ENCODE peak calls at places on chromosomes 7 and 10, in seven cellular contexts. Z is HCT116; R is CD8-positive, alpha-beta T cell; O is heart right ventricle; W is lower leg skin; X is cardiac muscle cell; Y is mammary epithelial cell. A is an unnamed sample.

GRCh38 chr10:84890701-84891100 is 562.3 kb downstream of the CCSER2 start:
- DNase-seq in Y (no peak), R (no peak), W (no peak), O (no peak), X (no peak), Z (no peak), A (no peak)

GRCh38 chr7:1668486-1668931 is 1.6 kb upstream of the ELFN1 start:
- DNase-seq in R (no peak), Z (no peak), Y (no peak), O (peak; percentile 49), X (peak; percentile 18), W (peak; percentile 82), A (no peak)

GRCh38 chr10:5665380-5666323 is 743 bp downstream of the ASB13 start:
- DNase-seq in O (peak; percentile 54), R (no peak), W (peak; percentile 89), X (peak; percentile 12), Z (no peak), Y (peak; percentile 8), A (no peak)

GRCh38 chr10:89523274-89523673 is 12.1 kb downstream of the SLC16A12 start:
- DNase-seq in O (no peak), X (no peak), Y (no peak), W (no peak), R (no peak), Z (no peak), A (no peak)

GRCh38 chr7:4162845-4163564 is 519.1 kb upstream of the FOXK1 start:
- DNase-seq in Z (no peak), Y (no peak), R (no peak), X (no peak), W (no peak), O (peak; percentile 52), A (no peak)

GRCh38 chr10:123841115-123841514 is 50.5 kb downstream of the CPXM2 start:
- DNase-seq in W (no peak), Y (no peak), Z (no peak), X (no peak), O (no peak), R (no peak), A (no peak)

GRCh38 chr10:12513003-12513365 is 163.6 kb downstream of the CAMK1D start:
- DNase-seq in R (no peak), X (no peak), O (no peak), Y (no peak), Z (no peak), W (no peak), A (no peak)

GRCh38 chr10:16459428-16459939 is 22.7 kb downstream of the PTER start:
- DNase-seq in Z (no peak), R (no peak), O (no peak), Y (no peak), X (no peak), W (no peak), A (no peak)

GRCh38 chr7:158617737-158618128 is 30.1 kb upstream of the PTPRN2 start:
- DNase-seq in O (no peak), X (no peak), Y (no peak), R (no peak), Z (no peak), W (no peak), A (no peak)

GRCh38 chr10:110007701-110008517 is at the start of gene ADD3:
- DNase-seq in R (peak; percentile 95), Z (peak; percentile 78), Y (peak; percentile 69), X (peak; percentile 100), W (peak; percentile 99), O (peak; percentile 98), A (peak; percentile 82)

GRCh38 chr7:117648203-117648866 is 168.5 kb downstream of the CFTR start:
- DNase-seq in X (no peak), R (no peak), Y (no peak), O (no peak), W (no peak), Z (no peak), A (no peak)

GRCh38 chr10:127612-128432 is 7.4 kb upstream of the ZMYND11 start:
- DNase-seq in O (no peak), X (no peak), Y (no peak), Z (no peak), W (no peak), R (no peak), A (no peak)

GRCh38 chr10:70053896-70054641 is 1.4 kb downstream of the MACROH2A2 start:
- DNase-seq in R (no peak), W (no peak), X (peak; percentile 10), Z (peak; percentile 15), O (peak; percentile 22), Y (peak; percentile 32), A (no peak)

GRCh38 chr7:1220000-1220726 is 12.5 kb upstream of the UNCX start:
- DNase-seq in R (no peak), X (no peak), W (no peak), Y (no peak), O (no peak), Z (no peak), A (no peak)

GRCh38 chr10:129964611-129965417 is 740 bp upstream of the EBF3 start:
- DNase-seq in Z (no peak), W (peak; percentile 87), X (peak; percentile 20), O (peak; percentile 48), Y (no peak), R (no peak), A (no peak)

GRCh38 chr10:13707156-13707881 is 120.6 kb downstream of the PRPF18 start:
- DNase-seq in W (peak; percentile 93), X (peak; percentile 74), Z (no peak), O (peak; percentile 80), Y (peak; percentile 80), R (no peak), A (no peak)

GRCh38 chr7:36066021-36066664 is 86.9 kb upstream of the EEPD1 start:
- DNase-seq in R (no peak), Z (no peak), X (no peak), Y (no peak), O (no peak), W (peak; percentile 36), A (no peak)

GRCh38 chr10:91880310-91880709 is 29.0 kb downstream of the FGFBP3 start:
- DNase-seq in Z (no peak), O (no peak), R (no peak), W (no peak), X (no peak), Y (peak; percentile 81), A (no peak)

GRCh38 chr10:22713853-22714523 is 390 bp downstream of the PIP4K2A start:
- DNase-seq in Y (peak; percentile 16), R (peak; percentile 26), O (peak; percentile 39), X (no peak), W (peak; percentile 88), Z (no peak), A (no peak)

GRCh38 chr7:33446551-33446950 is 317.2 kb downstream of the BBS9 start:
- DNase-seq in O (no peak), X (no peak), R (no peak), Z (no peak), W (no peak), Y (no peak), A (no peak)

GRCh38 chr7:138579671-138580070 is 119.6 kb downstream of the TRIM24 start:
- DNase-seq in Z (no peak), X (no peak), Y (no peak), W (no peak), O (no peak), R (no peak), A (no peak)

GRCh38 chr7:11235491-11235890 is 261.8 kb downstream of the PHF14 start:
- DNase-seq in R (no peak), O (no peak), Z (no peak), Y (no peak), W (no peak), X (no peak), A (no peak)

GRCh38 chr10:101134299-101135127 is 3.4 kb downstream of the TLX1 start:
- DNase-seq in W (no peak), R (no peak), Z (no peak), O (no peak), Y (no peak), X (no peak), A (no peak)
- H3K4me3 ChIP-seq in W (no peak overlapping the region), R (no peak overlapping the region), Z (no peak overlapping the region), O (no peak overlapping the region), Y (no peak overlapping the region), X (no peak overlapping the region), A (no peak overlapping the region)

DNA sequence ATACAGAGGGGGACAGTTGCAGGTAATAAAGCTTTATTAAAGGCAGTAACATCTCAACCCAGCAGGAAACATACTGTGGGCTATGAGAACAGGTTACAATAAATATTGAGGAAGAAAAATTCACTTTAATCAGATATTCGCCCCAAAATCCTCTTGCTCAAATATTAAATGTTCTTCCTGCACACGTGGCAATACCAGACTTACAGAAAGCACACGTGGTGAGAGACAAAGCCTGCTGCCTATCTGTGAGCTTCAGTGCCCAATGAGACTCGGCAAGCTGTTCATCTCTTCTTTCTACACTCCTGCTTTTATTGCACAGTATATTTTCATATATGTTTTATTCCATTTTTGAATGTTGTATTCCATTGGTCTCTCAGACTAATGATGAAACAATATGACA is 113.2 kb downstream of the OR13A1 start:
- DNase-seq in X (no peak), Y (no peak), W (no peak), O (no peak), R (no peak), Z (no peak), A (no peak)
- H3K4me3 ChIP-seq in X (no peak overlapping the region), Y (no peak overlapping the region), W (no peak overlapping the region), O (no peak overlapping the region), R (no peak overlapping the region), Z (no peak overlapping the region), A (no peak overlapping the region)

GRCh38 chr7:19011212-19011611 is 106.2 kb downstream of the TWIST1 start:
- DNase-seq in X (no peak), Y (no peak), W (no peak), R (no peak), O (no peak), Z (no peak), A (no peak)

GRCh38 chr7:19009936-19010280 is 107.5 kb downstream of the TWIST1 start:
- DNase-seq in Z (no peak), Y (no peak), X (no peak), W (no peak), R (no peak), O (no peak), A (no peak)

GRCh38 chr7:19015066-19015465 is 102.4 kb downstream of the TWIST1 start:
- DNase-seq in X (no peak), R (no peak), W (no peak), O (no peak), Z (no peak), Y (no peak), A (no peak)

DNA sequence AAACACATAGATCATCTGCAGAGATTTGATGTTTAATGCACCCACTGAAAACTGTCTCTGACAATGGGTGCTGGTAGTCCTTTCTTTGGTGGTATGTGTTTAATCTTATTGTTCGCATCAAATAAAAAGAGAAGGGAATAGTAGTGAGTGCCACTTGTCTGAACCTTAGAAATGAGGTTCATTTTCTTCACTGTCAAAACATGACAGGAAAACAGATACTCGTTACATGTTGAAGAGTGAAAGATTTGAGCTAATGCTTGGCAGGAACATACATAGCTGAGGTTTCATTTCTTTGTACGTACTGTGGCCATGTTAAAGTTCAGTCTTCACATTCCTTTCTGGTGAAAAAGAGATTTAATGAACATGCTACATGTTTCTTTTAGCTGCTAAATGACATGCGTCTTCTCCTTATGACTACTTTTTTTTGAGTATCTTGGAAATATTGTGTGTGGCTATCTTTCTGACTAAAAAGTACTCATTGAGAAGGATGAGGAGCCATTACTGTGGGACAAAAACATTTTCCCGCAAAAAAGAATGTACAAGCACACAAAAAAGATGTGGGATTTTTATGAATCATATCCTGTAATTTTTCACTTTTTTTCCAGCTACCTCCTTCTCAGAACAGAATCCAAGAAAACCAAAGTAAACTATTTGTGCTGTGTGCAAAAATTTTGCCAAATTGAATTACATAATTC is 108.0 kb downstream of the TWIST1 start:
- DNase-seq in Z (no peak), Y (peak; percentile 17), O (no peak), X (no peak), W (no peak), R (no peak), A (no peak)
- H3K4me3 ChIP-seq in Z (no peak overlapping the region), Y (no peak overlapping the region), O (no peak overlapping the region), X (no peak overlapping the region), W (no peak overlapping the region), R (no peak overlapping the region), A (no peak overlapping the region)

GRCh38 chr10:80523776-80524175 is 13.9 kb upstream of the SH2D4B start:
- DNase-seq in O (no peak), R (no peak), X (no peak), Z (no peak), Y (no peak), W (no peak), A (no peak)
- H3K4me3 ChIP-seq in O (no peak overlapping the region), R (no peak overlapping the region), X (no peak overlapping the region), Z (no peak overlapping the region), Y (no peak overlapping the region), W (no peak overlapping the region), A (no peak overlapping the region)

A was measured in Jurkat, Clone E6-1.